ENCODE peak calls at places on chromosomes 11 and 22, in eight cellular contexts. S is transverse colon; V is NCI-H1092; U is aorta; H is WTC11; G is effector CD4-positive, alpha-beta T cell; N is small intestine; L is kidney epithelial cell. E is an unnamed sample.

GRCh38 chr11:95888439-95888838 is 35.5 kb downstream of the MTMR2 start:
- DNase-seq in S (no peak), V (no peak), U (no peak), H (no peak), G (no peak), N (no peak), L (no peak), E (no peak)

GRCh38 chr11:8230178-8230859 is 33.4 kb downstream of the LMO1 start:
- DNase-seq in S (no peak), V (no peak), U (no peak), H (no peak), G (no peak), N (no peak), L (no peak), E (no peak)

GRCh38 chr11:7495997-7496545 is 10.8 kb downstream of the OLFML1 start:
- DNase-seq in S (peak), V (no peak), U (no peak), H (no peak), G (no peak), N (peak), L (no peak), E (no peak)

GRCh38 chr11:129946256-129946655 is 50.9 kb upstream of the NFRKB start:
- DNase-seq in S (no peak), V (no peak), U (no peak), H (no peak), G (no peak), N (no peak), L (no peak), E (no peak)

GRCh38 chr22:35400335-35400680 is 368 bp downstream of the MCM5 start:
- DNase-seq in S (no peak), V (no peak), U (no peak), H (peak), G (peak), N (no peak), L (no peak), E (no peak)

GRCh38 chr11:65546217-65546958 is 11.8 kb downstream of the LTBP3 start:
- DNase-seq in S (peak), V (peak), U (peak), H (peak), G (peak), N (peak), L (no peak), E (peak)

GRCh38 chr11:92386577-92386976 is 162.0 kb downstream of the FAT3 start:
- DNase-seq in S (no peak), V (no peak), U (no peak), H (no peak), G (no peak), N (no peak), L (no peak), E (no peak)

GRCh38 chr22:41367680-41368542 is 13.8 kb upstream of the TEF start:
- DNase-seq in S (peak), V (no peak), U (peak), H (no peak), G (no peak), N (no peak), L (no peak), E (no peak)

GRCh38 chr22:22397292-22397870 is 111.2 kb downstream of the ZNF280B start:
- DNase-seq in S (no peak), V (peak), U (no peak), H (no peak), G (no peak), N (peak), L (peak), E (no peak)

GRCh38 chr11:64611961-64612646 is 21.1 kb downstream of the SLC22A12 start:
- DNase-seq in S (no peak), V (no peak), U (no peak), H (no peak), G (no peak), N (no peak), L (no peak), E (no peak)

GRCh38 chr22:37750596-37751162 is 53.8 kb downstream of the TRIOBP start:
- DNase-seq in S (no peak), V (no peak), U (no peak), H (no peak), G (no peak), N (no peak), L (no peak), E (no peak)

GRCh38 chr11:114397349-114397982 is 2.8 kb downstream of the C11orf71 start:
- DNase-seq in S (no peak), V (no peak), U (no peak), H (no peak), G (no peak), N (no peak), L (no peak), E (no peak)

GRCh38 chr22:24414523-24414922 is 12.9 kb upstream of the ADORA2A start:
- DNase-seq in S (no peak), V (no peak), U (no peak), H (no peak), G (no peak), N (no peak), L (no peak), E (no peak)

GRCh38 chr22:25759825-25760231 is 17.8 kb downstream of the MYO18B start:
- DNase-seq in S (no peak), V (no peak), U (peak), H (no peak), G (no peak), N (no peak), L (peak), E (no peak)

GRCh38 chr11:7385532-7385931 is 99.8 kb upstream of the OLFML1 start:
- DNase-seq in S (no peak), V (no peak), U (no peak), H (no peak), G (no peak), N (no peak), L (no peak), E (no peak)

GRCh38 chr11:122559734-122560382 is 95.7 kb upstream of the UBASH3B start:
- DNase-seq in S (no peak), V (no peak), U (no peak), H (peak), G (no peak), N (no peak), L (no peak), E (no peak)

GRCh38 chr11:64501500-64502427 is 89.3 kb upstream of the SLC22A12 start:
- DNase-seq in S (peak), V (no peak), U (no peak), H (no peak), G (no peak), N (peak), L (no peak), E (no peak)

GRCh38 chr11:65181569-65182257 is at the start of gene CAPN1:
- DNase-seq in S (peak), V (peak), U (peak), H (peak), G (peak), N (peak), L (peak), E (peak)

E was measured in NCI-H2227 treated with DMSO at 0.1 percent for 48 hours.